ENCODE peak calls at places on chromosomes 1 and 21, in seven cellular contexts. N, K, Q, U, S, J and C are unnamed samples.

GRCh38 chr1:234960722-234961467 is 167.7 kb downstream of the TOMM20 start:
- DNase-seq in S (peak), N (no peak), U (no peak), K (peak), Q (no peak), J (peak), C (no peak)

GRCh38 chr21:38440746-38441145 is 57.5 kb downstream of the ERG start:
- DNase-seq in N (no peak), K (no peak), U (peak), S (peak), J (peak), Q (peak), C (peak)

GRCh38 chr1:47766832-47767740 is 230.1 kb downstream of the TRABD2B start:
- DNase-seq in U (no peak), K (peak), S (no peak), N (no peak), J (no peak), Q (no peak), C (no peak)

GRCh38 chr21:46552865-46553379 is 52.0 kb downstream of the S100B start:
- DNase-seq in J (no peak), K (no peak), Q (peak), S (no peak), U (no peak), N (no peak), C (no peak)

GRCh38 chr1:181655756-181656155 is 172.4 kb downstream of the CACNA1E start:
- DNase-seq in N (no peak), K (no peak), S (no peak), U (no peak), J (no peak), Q (no peak), C (peak)

GRCh38 chr1:188218289-188218688 is 1389.5 kb downstream of the PLA2G4A start:
- DNase-seq in N (no peak), U (no peak), J (no peak), K (no peak), Q (no peak), S (no peak), C (no peak)

GRCh38 chr1:206694551-206695124 is 9.9 kb downstream of the MAPKAPK2 start:
- DNase-seq in U (peak), J (no peak), S (no peak), K (no peak), Q (no peak), N (no peak), C (no peak)

GRCh38 chr1:196324345-196324744 is 283.9 kb downstream of the KCNT2 start:
- DNase-seq in K (no peak), J (no peak), S (no peak), Q (no peak), U (no peak), N (no peak), C (no peak)

GRCh38 chr21:35217504-35218060 is 168.5 kb upstream of the RUNX1 start:
- DNase-seq in Q (peak), S (peak), N (no peak), U (no peak), K (no peak), J (peak), C (peak)

GRCh38 chr1:226784081-226785049 is 45.3 kb upstream of the ITPKB start:
- DNase-seq in K (no peak), N (no peak), J (no peak), U (peak), Q (peak), S (peak), C (no peak)

GRCh38 chr21:15064576-15065380 is at the start of gene NRIP1:
- DNase-seq in K (peak), N (peak), U (peak), J (peak), Q (peak), S (peak), C (peak)

GRCh38 chr1:188043536-188044245 is 1214.9 kb downstream of the PLA2G4A start:
- DNase-seq in U (no peak), S (no peak), J (no peak), K (no peak), N (no peak), Q (no peak), C (no peak)

GRCh38 chr1:231931846-231932454 is 305.4 kb downstream of the DISC1 start:
- DNase-seq in K (peak), J (no peak), N (no peak), S (no peak), Q (no peak), U (no peak), C (no peak)
- TF ChIP-seq CTCF in K (peak), J (peak), N (peak), S (peak), Q (peak), U (peak), C (peak)

GRCh38 chr1:23502951-23503350 is 19.0 kb upstream of the ASAP3 start:
- DNase-seq in J (no peak), U (no peak), S (no peak), K (no peak), N (no peak), Q (no peak), C (no peak)
- H3K4me3 ChIP-seq in J (no peak), U (no peak), S (no peak), K (no peak), N (no peak), Q (no peak), C (no peak)

GRCh38 chr21:29335720-29336119 is 37.0 kb downstream of the BACH1 start:
- DNase-seq in Q (peak), U (no peak), J (peak), N (no peak), S (peak), K (no peak), C (no peak)
- TF ChIP-seq CTCF in Q (peak), U (no peak), J (peak), N (no peak), S (no peak), K (no peak), C (no peak)

DNA sequence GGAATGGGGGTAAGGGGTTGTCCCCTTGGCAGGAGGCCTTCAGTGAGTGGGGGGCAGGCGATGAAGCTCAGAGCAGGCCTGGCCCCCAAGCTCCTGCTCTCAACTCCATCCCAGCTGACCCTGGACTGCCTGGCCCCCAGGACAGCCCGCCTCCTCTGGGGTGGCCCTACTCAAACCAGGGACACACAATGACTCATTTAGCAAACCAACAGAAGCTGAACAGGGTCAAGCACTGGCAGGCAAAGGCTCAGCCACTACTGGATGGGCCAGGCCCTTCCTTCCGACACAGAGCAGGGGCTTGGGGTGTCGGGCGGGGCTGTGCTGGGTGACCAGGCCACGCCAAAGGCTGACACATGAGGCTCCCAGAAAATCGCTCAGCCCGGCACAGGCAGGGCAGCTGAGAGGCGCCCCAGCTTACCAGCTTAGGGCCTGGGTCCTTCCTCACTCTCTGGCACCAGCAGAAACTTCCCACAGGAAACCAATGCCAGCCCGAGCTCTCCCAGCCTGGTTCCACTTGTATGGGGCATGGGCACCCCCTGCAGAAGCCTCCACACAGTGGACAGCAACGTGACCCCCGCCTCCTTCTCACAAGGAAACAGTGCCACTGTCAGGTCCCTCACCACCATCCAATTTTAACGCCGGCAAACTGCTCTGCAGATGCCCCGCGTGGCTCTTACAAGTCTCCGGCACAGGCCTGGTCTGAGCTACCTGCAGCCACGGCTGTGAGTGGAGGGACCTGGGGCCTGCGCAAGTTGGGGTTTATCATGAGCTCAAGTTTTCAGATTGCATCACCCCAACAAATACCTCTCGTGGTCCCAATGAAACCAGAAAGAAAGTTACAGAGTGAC is 114.3 kb downstream of the NPHP4 start:
- DNase-seq in S (no peak), K (no peak), J (no peak), U (no peak), Q (peak), N (no peak), C (no peak)
- H3K4me3 ChIP-seq in S (no peak), K (no peak), J (no peak), U (no peak), Q (no peak), N (no peak), C (no peak)